ENCODE peak calls at places on chromosomes 3 and 15, in five cellular contexts. One of them, this sample, is unnamed. For H3K9me3 and H3K4me1, the result is how much of the 10 kb centered on the place peaks cover.

GRCh38 chr15:25250011-25250596 is 188.7 kb downstream of the UBE3A start:
- DNase-seq in fibroblast of lung: no peak
- DNase-seq in thoracic aorta: no peak
- DNase-seq in spleen: peak
- DNase-seq in BE2C: peak
- DNase-seq in this sample: peak

GRCh38 chr3:69205385-69205784 is 83.0 kb upstream of the LMOD3 start:
- DNase-seq in fibroblast of lung: no peak
- DNase-seq in thoracic aorta: no peak
- DNase-seq in spleen: no peak
- DNase-seq in BE2C: no peak
- DNase-seq in this sample: no peak

GRCh38 chr15:76753771-76754170 is 151.4 kb downstream of the SCAPER start:
- DNase-seq in fibroblast of lung: no peak
- DNase-seq in thoracic aorta: no peak
- DNase-seq in spleen: no peak
- DNase-seq in BE2C: no peak
- DNase-seq in this sample: no peak

GRCh38 chr3:160450846-160451245 is 1.3 kb upstream of the TRIM59 start:
- DNase-seq in fibroblast of lung: peak
- DNase-seq in thoracic aorta: no peak
- DNase-seq in spleen: no peak
- DNase-seq in BE2C: no peak
- DNase-seq in this sample: no peak

GRCh38 chr3:8629151-8630021 is 15.2 kb downstream of the SSUH2 start:
- DNase-seq in fibroblast of lung: peak
- DNase-seq in thoracic aorta: peak
- DNase-seq in spleen: no peak
- DNase-seq in BE2C: no peak
- DNase-seq in this sample: peak

GRCh38 chr3:123064914-123065313 is 1.9 kb upstream of the PDIA5 start:
- DNase-seq in fibroblast of lung: no peak
- DNase-seq in thoracic aorta: no peak
- DNase-seq in spleen: no peak
- DNase-seq in BE2C: no peak
- DNase-seq in this sample: no peak

GRCh38 chr3:190076601-190077444 is 43.9 kb downstream of the P3H2 start:
- DNase-seq in fibroblast of lung: peak
- DNase-seq in thoracic aorta: peak
- DNase-seq in spleen: no peak
- DNase-seq in BE2C: no peak
- DNase-seq in this sample: peak

GRCh38 chr3:55615694-55616310 is 128.7 kb upstream of the WNT5A start:
- DNase-seq in fibroblast of lung: no peak
- DNase-seq in thoracic aorta: no peak
- DNase-seq in spleen: no peak
- DNase-seq in BE2C: no peak
- DNase-seq in this sample: no peak

GRCh38 chr3:112084980-112085697 is 1.1 kb upstream of the C3orf52 start:
- DNase-seq in fibroblast of lung: no peak
- DNase-seq in thoracic aorta: no peak
- DNase-seq in spleen: no peak
- DNase-seq in BE2C: no peak
- DNase-seq in this sample: no peak

GRCh38 chr3:112333386-112334334 is 704 bp downstream of the CD200 start:
- DNase-seq in fibroblast of lung: peak
- DNase-seq in thoracic aorta: no peak
- DNase-seq in spleen: peak
- DNase-seq in BE2C: peak
- DNase-seq in this sample: peak

GRCh38 chr15:26661727-26662126 is 111.1 kb downstream of the GABRB3 start:
- DNase-seq in fibroblast of lung: no peak
- DNase-seq in thoracic aorta: no peak
- DNase-seq in spleen: no peak
- DNase-seq in BE2C: no peak
- DNase-seq in this sample: no peak
- H3K4me3 ChIP-seq in fibroblast of lung: no peak
- H3K4me3 ChIP-seq in thoracic aorta: no peak
- H3K4me3 ChIP-seq in spleen: no peak
- H3K4me3 ChIP-seq in BE2C: peak
- H3K4me3 ChIP-seq in this sample: no peak

GRCh38 chr3:31653464-31653863 is 120.7 kb downstream of the STT3B start:
- DNase-seq in fibroblast of lung: no peak
- DNase-seq in thoracic aorta: no peak
- DNase-seq in spleen: no peak
- DNase-seq in BE2C: no peak
- DNase-seq in this sample: no peak

GRCh38 chr3:31648286-31648968 is 115.7 kb downstream of the STT3B start:
- DNase-seq in fibroblast of lung: no peak
- DNase-seq in thoracic aorta: no peak
- DNase-seq in spleen: no peak
- DNase-seq in BE2C: no peak
- DNase-seq in this sample: no peak

GRCh38 chr3:31654998-31655397 is 122.3 kb downstream of the STT3B start:
- DNase-seq in fibroblast of lung: no peak
- DNase-seq in thoracic aorta: no peak
- DNase-seq in spleen: no peak
- DNase-seq in BE2C: no peak
- DNase-seq in this sample: no peak

GRCh38 chr3:31652296-31652695 is 119.6 kb downstream of the STT3B start:
- DNase-seq in fibroblast of lung: no peak
- DNase-seq in thoracic aorta: no peak
- DNase-seq in spleen: no peak
- DNase-seq in BE2C: no peak
- DNase-seq in this sample: no peak
- H3K9me3 ChIP-seq in fibroblast of lung: under half
- H3K9me3 ChIP-seq in thoracic aorta: half or more
- H3K9me3 ChIP-seq in spleen: half or more
- H3K9me3 ChIP-seq in BE2C: under half
- H3K9me3 ChIP-seq in this sample: under half

DNA sequence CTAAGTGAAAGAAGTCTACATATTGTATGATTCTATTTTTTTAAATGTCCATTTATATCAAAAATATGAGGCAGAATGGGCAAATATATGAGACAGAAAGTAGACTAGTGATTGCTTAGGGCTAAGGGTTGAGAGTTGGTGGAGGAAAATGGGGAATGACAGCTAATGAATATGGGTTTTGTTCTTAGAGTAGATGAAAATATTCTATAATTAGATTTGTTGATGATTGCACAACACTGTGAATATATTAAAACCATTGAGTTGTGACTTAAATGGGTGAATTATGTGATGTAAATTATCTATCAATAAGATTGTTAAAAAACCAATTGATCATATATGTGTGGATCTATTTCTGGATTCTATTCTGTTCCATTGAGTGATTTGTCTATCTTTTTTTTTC is 65.8 kb upstream of the SMAD3 start:
- DNase-seq in fibroblast of lung: no peak
- DNase-seq in thoracic aorta: no peak
- DNase-seq in spleen: no peak
- DNase-seq in BE2C: no peak
- DNase-seq in this sample: no peak
- H3K4me1 ChIP-seq in fibroblast of lung: under half
- H3K4me1 ChIP-seq in thoracic aorta: under half
- H3K4me1 ChIP-seq in spleen: under half
- H3K4me1 ChIP-seq in BE2C: under half
- H3K4me1 ChIP-seq in this sample: under half

DNA sequence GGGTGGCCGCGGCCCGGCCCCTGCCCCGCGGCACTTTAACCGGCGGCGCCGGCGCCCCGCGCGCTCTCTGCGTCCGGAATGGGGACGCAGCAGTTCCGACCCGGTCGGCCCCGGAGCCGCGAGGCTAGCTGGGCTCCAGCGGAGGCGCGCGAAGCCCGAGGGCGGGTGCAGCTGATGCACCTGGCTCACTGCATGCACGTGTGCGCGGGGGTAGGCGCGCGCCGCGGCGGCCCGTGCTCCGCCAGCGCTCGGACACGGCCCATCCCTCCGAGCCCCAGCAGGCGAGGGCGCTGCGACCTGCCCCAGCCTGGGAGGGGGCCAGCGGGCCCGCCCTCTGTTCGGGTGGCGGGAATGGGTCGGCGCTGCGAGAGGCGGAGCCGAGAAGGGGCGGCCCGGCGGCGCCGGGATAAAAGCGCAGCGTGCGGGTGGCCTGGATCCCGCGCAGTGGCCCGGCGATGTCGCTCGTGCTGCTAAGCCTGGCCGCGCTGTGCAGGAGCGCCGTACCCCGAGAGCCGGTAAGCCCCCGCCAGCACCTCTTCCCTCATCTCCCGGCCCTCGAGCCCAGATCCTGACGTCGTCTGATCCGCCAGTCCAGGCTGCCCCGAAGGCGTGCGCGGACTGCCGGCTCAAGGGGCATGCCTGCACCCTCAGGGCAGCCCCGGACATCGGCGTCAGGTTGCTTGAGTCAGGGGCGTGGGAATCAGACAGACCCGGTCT is at the start of the genes CHDH and IL17RB:
- DNase-seq in fibroblast of lung: no peak
- DNase-seq in thoracic aorta: no peak
- DNase-seq in spleen: peak
- DNase-seq in BE2C: peak
- DNase-seq in this sample: no peak
- H3K4me3 ChIP-seq in fibroblast of lung: peak
- H3K4me3 ChIP-seq in thoracic aorta: peak
- H3K4me3 ChIP-seq in spleen: peak
- H3K4me3 ChIP-seq in BE2C: peak
- H3K4me3 ChIP-seq in this sample: peak

GRCh38 chr15:93415576-93415975 is 326.6 kb upstream of the RGMA start:
- DNase-seq in fibroblast of lung: no peak
- DNase-seq in thoracic aorta: no peak
- DNase-seq in spleen: no peak
- DNase-seq in BE2C: no peak
- DNase-seq in this sample: no peak

GRCh38 chr15:93417156-93418077 is 328.4 kb upstream of the RGMA start:
- DNase-seq in fibroblast of lung: no peak
- DNase-seq in thoracic aorta: no peak
- DNase-seq in spleen: no peak
- DNase-seq in BE2C: no peak
- DNase-seq in this sample: no peak

GRCh38 chr15:93418566-93418965 is 329.6 kb upstream of the RGMA start:
- DNase-seq in fibroblast of lung: no peak
- DNase-seq in thoracic aorta: no peak
- DNase-seq in spleen: no peak
- DNase-seq in BE2C: no peak
- DNase-seq in this sample: no peak

GRCh38 chr15:93414576-93415231 is 325.7 kb upstream of the RGMA start:
- DNase-seq in fibroblast of lung: no peak
- DNase-seq in thoracic aorta: no peak
- DNase-seq in spleen: no peak
- DNase-seq in BE2C: no peak
- DNase-seq in this sample: no peak

DNA sequence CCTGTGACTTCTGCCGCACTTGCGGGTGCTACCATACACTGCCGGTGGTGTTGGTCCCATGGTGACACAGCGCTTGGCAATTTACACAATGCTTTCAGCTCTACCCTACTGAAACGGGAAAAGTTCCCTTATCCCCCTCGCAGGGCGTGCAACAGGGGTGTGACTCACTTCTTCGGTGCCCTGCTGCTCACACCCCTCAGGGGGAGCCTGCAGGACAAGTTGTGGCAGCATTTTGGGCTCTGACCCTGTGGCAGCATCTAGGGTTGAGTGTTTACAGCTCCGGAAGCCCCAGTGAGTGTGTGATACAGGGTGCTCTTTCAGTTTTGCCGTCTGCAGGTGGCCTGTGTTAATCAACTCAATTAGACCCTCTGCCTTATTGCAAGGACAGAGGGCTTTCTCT is 324.7 kb upstream of the RGMA start:
- DNase-seq in fibroblast of lung: no peak
- DNase-seq in thoracic aorta: no peak
- DNase-seq in spleen: no peak
- DNase-seq in BE2C: no peak
- DNase-seq in this sample: no peak
- H3K9me3 ChIP-seq in fibroblast of lung: under half
- H3K9me3 ChIP-seq in thoracic aorta: under half
- H3K9me3 ChIP-seq in spleen: under half
- H3K9me3 ChIP-seq in BE2C: under half
- H3K9me3 ChIP-seq in this sample: under half

DNA sequence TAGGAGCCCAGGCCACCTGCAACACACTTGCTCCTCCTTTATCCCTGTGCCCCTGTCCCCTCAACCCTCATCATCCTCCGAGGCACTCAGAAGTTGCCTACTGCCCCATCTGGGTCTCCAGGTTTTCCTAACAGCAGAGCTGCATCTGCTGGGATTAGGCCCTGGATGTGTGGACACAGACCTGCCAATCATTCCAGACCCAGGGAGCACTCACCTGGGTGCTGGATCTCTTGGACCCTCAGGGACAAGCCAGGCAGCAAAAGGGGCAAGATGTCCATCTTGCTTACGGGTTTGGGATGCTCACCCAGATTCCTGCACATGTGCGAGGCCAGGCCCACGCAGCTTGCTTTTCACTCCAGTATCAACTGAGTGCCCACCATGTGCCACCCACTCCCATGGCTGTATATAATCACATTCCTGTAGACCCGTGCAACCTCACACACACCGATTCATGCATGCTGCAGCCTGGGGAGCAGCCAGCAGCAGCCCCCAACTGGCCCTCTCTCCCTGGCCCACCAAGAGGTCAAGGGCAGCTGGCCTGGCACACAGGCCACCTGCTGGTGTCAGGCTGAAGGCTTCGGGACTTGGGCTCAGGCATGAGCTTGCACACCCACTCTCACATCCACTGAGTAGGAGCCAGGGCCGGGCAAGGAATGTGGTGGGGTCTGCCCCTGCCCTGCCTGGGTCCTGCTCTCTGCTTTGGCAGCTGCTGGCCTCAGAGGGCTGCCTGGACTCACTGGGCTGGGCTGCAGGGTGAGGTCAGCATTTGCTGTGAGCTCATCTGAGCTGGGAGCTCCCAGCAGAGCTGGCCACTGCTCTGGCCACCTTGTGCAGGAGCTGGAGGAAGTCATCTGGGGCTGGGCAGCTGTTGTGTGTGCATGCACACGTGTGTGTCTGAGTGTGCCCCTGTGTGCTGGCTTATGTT is 14.9 kb downstream of the PRKCD start:
- DNase-seq in fibroblast of lung: no peak
- DNase-seq in thoracic aorta: no peak
- DNase-seq in spleen: no peak
- DNase-seq in BE2C: no peak
- DNase-seq in this sample: no peak
- H3K4me1 ChIP-seq in fibroblast of lung: under half
- H3K4me1 ChIP-seq in thoracic aorta: under half
- H3K4me1 ChIP-seq in spleen: half or more
- H3K4me1 ChIP-seq in BE2C: under half
- H3K4me1 ChIP-seq in this sample: under half

GRCh38 chr3:12829886-12830784 is 11.2 kb downstream of the RPL32 start:
- DNase-seq in fibroblast of lung: no peak
- DNase-seq in thoracic aorta: no peak
- DNase-seq in spleen: peak
- DNase-seq in BE2C: no peak
- DNase-seq in this sample: no peak
- H3K4me3 ChIP-seq in fibroblast of lung: no peak
- H3K4me3 ChIP-seq in thoracic aorta: no peak
- H3K4me3 ChIP-seq in spleen: no peak
- H3K4me3 ChIP-seq in BE2C: no peak
- H3K4me3 ChIP-seq in this sample: no peak

This sample was measured in tibial artery.